ENCODE peak calls at places on chromosomes 13 and 19, in four cellular contexts. H is progenitor cell of endocrine pancreas, U is activated B cell treated with CpG ODN at 0.5 μM for 24 hours, V is AG09319. L is an unnamed sample.
A peak's percentile ranks its signal among the peaks of the same experiment; 100 is the strongest.

GRCh38 chr19:2253106-2254051 is 2.8 kb downstream of the JSRP1 start:
- DNase-seq in H (no peak), V (no peak), U (peak; percentile 59), L (no peak)

GRCh38 chr13:78022164-78022877 is 103.7 kb upstream of the EDNRB start:
- DNase-seq in U (peak; percentile 20), H (no peak), V (no peak), L (peak; percentile 23)

GRCh38 chr19:31348416-31349159 is 648 bp downstream of the TSHZ3 start:
- DNase-seq in H (no peak), U (no peak), V (no peak), L (no peak)

GRCh38 chr13:75196112-75196855 is 285.7 kb downstream of the TBC1D4 start:
- DNase-seq in V (peak; percentile 24), U (no peak), H (no peak), L (no peak)

GRCh38 chr19:15144046-15144646 is 36.9 kb downstream of the SYDE1 start:
- DNase-seq in H (no peak), U (no peak), V (no peak), L (no peak)

GRCh38 chr19:18520848-18521691 is 800 bp downstream of the ELL start:
- DNase-seq in H (no peak), V (no peak), U (peak; percentile 54), L (no peak)

GRCh38 chr19:15357906-15358305 is 21.7 kb downstream of the AKAP8 start:
- DNase-seq in H (no peak), V (no peak), U (no peak), L (no peak)

GRCh38 chr19:40389404-40390083 is 437 bp downstream of the HIPK4 start:
- DNase-seq in U (no peak), H (no peak), V (no peak), L (no peak)

GRCh38 chr19:54147676-54148075 is 10.1 kb downstream of the CNOT3 start:
- DNase-seq in U (no peak), V (no peak), H (no peak), L (no peak)

GRCh38 chr19:1566392-1567115 is 1.6 kb downstream of the MEX3D start:
- DNase-seq in H (peak; percentile 59), U (no peak), V (peak; percentile 58), L (peak; percentile 61)

GRCh38 chr13:99067160-99067985 is 89.5 kb upstream of the DOCK9 start:
- DNase-seq in H (no peak), V (no peak), U (no peak), L (no peak)

GRCh38 chr19:57293719-57294118 is 13.4 kb downstream of the ZNF460 start:
- DNase-seq in V (no peak), H (no peak), U (no peak), L (no peak)

DNA sequence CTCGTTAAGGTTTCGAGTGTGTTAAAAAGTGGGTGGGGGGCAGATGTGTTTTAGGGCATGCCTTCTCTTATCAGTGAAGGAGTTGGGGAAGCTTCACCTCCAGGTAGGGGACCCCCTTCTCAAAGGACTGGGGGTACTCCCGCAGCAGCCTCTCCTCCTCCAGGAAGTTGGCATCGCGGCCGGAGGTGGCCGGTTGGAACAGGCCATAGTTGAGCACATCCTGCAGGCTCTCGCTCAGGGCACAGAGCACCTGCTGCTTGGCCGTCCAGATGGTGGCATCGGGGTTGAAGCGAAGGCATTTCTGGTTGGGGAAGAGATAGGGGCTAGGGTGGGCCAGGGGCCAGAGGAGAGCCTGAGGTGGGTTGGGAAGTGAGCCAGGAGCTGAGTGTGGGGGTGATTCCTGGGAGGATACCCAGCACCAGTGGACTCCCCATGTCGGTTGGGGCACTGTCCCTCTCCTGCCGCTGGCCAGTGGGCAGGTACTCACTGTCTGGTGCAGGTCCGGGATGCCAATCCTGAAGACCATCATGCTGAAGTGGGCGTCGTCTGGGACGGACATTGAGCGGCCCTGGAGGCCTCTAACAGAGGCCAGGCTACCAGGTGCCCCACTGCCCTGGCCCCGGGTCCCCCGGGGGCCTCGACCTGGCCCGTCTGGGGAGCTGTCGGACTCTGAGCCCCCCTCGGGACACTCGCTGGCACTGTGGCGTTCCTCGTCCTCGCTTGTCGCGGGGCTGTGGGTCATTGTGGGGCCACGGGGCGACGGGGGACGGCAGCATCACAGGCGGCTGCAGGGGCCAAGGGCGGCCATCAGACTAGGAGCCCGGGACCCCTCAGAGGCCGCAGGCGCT is 3.2 kb downstream of the SHANK1 start:
- DNase-seq in U (no peak), V (no peak), H (no peak), L (no peak)
- TF ChIP-seq CTCF in U (no peak), V (no peak), H (no peak), L (no peak)

DNA sequence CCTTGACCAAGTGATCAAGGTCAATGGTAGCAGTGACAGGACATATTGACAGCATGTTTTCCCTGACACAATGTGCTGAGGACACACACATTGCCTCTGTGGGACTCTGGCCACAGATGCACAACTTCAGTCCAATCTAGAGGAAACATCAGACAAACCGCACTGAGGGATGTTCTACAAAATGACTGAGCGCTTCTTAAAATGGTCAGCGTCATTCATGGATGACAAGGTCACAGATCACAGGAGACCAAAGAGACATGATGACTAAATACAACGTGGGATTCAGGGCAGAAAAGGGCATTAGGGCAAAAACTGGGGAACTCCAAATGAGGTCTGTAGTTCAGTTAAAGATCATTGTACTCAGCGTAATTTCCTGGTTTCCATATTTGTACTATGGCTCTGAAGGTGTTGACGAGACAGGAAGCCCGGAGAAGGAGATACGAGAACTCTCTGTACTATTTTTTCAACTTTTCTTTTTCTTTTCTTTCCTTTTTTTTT is 20.6 kb downstream of the PBX4 start:
- DNase-seq in V (no peak), U (no peak), H (no peak), L (no peak)
- TF ChIP-seq CTCF in V (no peak), U (no peak), H (no peak), L (no peak)

GRCh38 chr19:49664171-49665070 is 1.2 kb downstream of the IRF3 start:
- DNase-seq in H (peak; percentile 86), V (no peak), U (peak; percentile 76), L (peak; percentile 38)
- TF ChIP-seq CTCF in H (peak; percentile 19), V (no peak), U (no peak), L (peak; percentile 3)

DNA sequence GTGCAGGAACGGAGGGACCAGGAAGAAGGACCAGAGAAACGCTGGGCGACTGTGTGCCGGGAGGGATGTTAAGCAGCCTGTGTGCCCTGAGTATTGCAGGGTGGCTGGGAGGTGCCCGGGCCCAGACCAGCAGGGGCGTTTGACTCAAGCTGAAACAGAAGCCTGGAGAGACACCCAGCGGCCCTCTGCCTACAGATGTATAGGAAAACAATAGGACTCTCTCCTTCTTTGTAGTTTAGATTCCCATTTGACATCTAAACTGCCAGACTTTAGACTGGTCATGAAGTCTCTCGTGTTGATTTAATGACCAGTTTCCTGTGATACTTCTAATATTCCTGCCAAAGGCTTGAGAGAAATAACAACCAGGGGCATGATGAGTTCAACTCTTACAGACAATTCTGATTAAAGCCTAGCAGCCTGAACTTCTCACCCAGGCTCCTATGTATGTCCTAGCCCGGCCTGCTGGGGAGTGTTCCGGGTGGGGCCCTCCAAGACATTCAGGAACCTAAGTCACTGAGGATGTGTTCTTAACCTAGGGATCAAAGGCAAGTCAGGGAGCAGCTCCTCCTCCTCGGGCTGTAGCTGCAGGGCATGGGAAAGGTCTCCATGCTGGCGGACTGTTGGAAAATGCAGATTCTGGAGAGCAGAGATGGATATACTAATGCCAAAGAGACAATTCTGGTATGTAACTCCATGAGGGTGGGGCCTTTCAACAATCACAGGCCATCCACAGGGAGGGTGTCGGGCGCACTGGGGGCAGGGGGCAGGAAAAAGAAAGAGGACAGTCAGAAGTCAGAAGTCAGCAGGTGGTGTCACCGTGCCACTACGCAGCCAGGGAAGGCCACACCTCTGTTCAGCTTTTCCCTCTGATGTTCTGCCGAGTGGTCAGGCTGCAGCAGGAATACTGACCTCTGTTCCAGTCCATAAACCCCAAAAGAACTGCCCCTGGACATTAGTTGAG is 131.9 kb downstream of the STARD13 start:
- DNase-seq in U (no peak), V (no peak), H (no peak), L (no peak)
- TF ChIP-seq CTCF in U (no peak), V (no peak), H (no peak), L (no peak)